ENCODE peak calls at places on chromosomes 5 and 9, in five cellular contexts. Q, P, R, D and O are unnamed samples.

GRCh38 chr9:30673132-30673531 is 1711.3 kb upstream of the ACO1 start:
- DNase-seq in Q (no peak), P (peak; percentile 35), R (no peak), D (no peak), O (no peak)

GRCh38 chr5:178445534-178445933 is 144.7 kb downstream of the COL23A1 start:
- DNase-seq in Q (no peak), P (no peak), R (no peak), D (no peak), O (no peak)

GRCh38 chr9:125401317-125401716 is 139.7 kb downstream of the GAPVD1 start:
- DNase-seq in Q (no peak), P (no peak), R (peak; percentile 21), D (no peak), O (no peak)

GRCh38 chr5:135996611-135997010 is 32.2 kb upstream of the TGFBI start:
- DNase-seq in Q (no peak), P (no peak), R (peak; percentile 66), D (no peak), O (peak; percentile 21)

GRCh38 chr5:3352711-3353110 is 242.9 kb upstream of the IRX1 start:
- DNase-seq in Q (no peak), P (no peak), R (no peak), D (no peak), O (peak; percentile 7)

GRCh38 chr5:77893225-77893860 is 117.2 kb upstream of the TBCA start:
- DNase-seq in Q (peak; percentile 87), P (peak; percentile 95), R (peak; percentile 99), D (peak; percentile 61), O (no peak)

GRCh38 chr9:5629312-5630037 is 568 bp downstream of the RIC1 start:
- DNase-seq in Q (peak; percentile 59), P (peak; percentile 58), R (no peak), D (no peak), O (peak; percentile 82)

GRCh38 chr9:37988041-37988440 is 81.0 kb downstream of the SHB start:
- DNase-seq in Q (no peak), P (no peak), R (no peak), D (no peak), O (no peak)

GRCh38 chr5:81068063-81068462 is 107.9 kb downstream of the RASGRF2 start:
- DNase-seq in Q (peak; percentile 59), P (no peak), R (no peak), D (no peak), O (no peak)

GRCh38 chr9:97478301-97478981 is 23.0 kb upstream of the TMOD1 start:
- DNase-seq in Q (no peak), P (no peak), R (no peak), D (no peak), O (no peak)

GRCh38 chr5:33588654-33589372 is 148.0 kb downstream of the TARS1 start:
- DNase-seq in Q (peak; percentile 23), P (no peak), R (no peak), D (no peak), O (peak; percentile 92)

GRCh38 chr9:134504106-134504385 is 137.6 kb upstream of the COL5A1 start:
- DNase-seq in Q (no peak), P (no peak), R (no peak), D (no peak), O (no peak)

GRCh38 chr9:4572184-4572826 is 82.0 kb downstream of the SLC1A1 start:
- DNase-seq in Q (no peak), P (no peak), R (no peak), D (no peak), O (no peak)

GRCh38 chr5:25979086-25979485 is 1059.3 kb downstream of the CDH9 start:
- DNase-seq in Q (no peak), P (no peak), R (no peak), D (no peak), O (no peak)

GRCh38 chr5:177419045-177419444 is 7.4 kb upstream of the GRK6 start:
- DNase-seq in Q (no peak), P (peak; percentile 27), R (peak; percentile 81), D (no peak), O (no peak)

GRCh38 chr5:80255752-80256479 is at the start of gene SERINC5:
- DNase-seq in Q (peak; percentile 79), P (peak; percentile 79), R (peak; percentile 68), D (no peak), O (peak; percentile 93)

GRCh38 chr5:100464418-100464817 is 70.8 kb upstream of the FAM174A start:
- DNase-seq in Q (no peak), P (peak; percentile 26), R (peak; percentile 71), D (no peak), O (no peak)

GRCh38 chr5:145347026-145347616 is 488.0 kb downstream of the PRELID2 start:
- DNase-seq in Q (peak; percentile 64), P (peak; percentile 40), R (peak; percentile 72), D (no peak), O (peak; percentile 53)

GRCh38 chr5:132386644-132387286 is 17.3 kb downstream of the SLC22A5 start:
- DNase-seq in Q (peak; percentile 77), P (peak; percentile 58), R (peak; percentile 71), D (no peak), O (peak; percentile 91)

GRCh38 chr5:170393235-170393634 is 4.1 kb upstream of the KCNMB1 start:
- DNase-seq in Q (no peak), P (no peak), R (no peak), D (no peak), O (no peak)

GRCh38 chr5:124628721-124629596 is 117.5 kb downstream of the ZNF608 start:
- DNase-seq in Q (no peak), P (peak; percentile 95), R (peak; percentile 99), D (no peak), O (peak; percentile 93)

GRCh38 chr5:73911761-73912393 is 285.9 kb downstream of the ARHGEF28 start:
- DNase-seq in Q (no peak), P (no peak), R (peak; percentile 41), D (no peak), O (no peak)

GRCh38 chr5:73066466-73066865 is 53.9 kb upstream of the TMEM171 start:
- DNase-seq in Q (no peak), P (peak; percentile 78), R (peak; percentile 89), D (peak; percentile 7), O (no peak)

GRCh38 chr5:8827701-8828100 is 718.2 kb downstream of the SEMA5A start:
- DNase-seq in Q (peak; percentile 30), P (no peak), R (peak; percentile 57), D (no peak), O (no peak)

GRCh38 chr5:8831854-8832253 is 714.0 kb downstream of the SEMA5A start:
- DNase-seq in Q (no peak), P (no peak), R (peak; percentile 11), D (no peak), O (no peak)

GRCh38 chr5:8828596-8829321 is 717.1 kb downstream of the SEMA5A start:
- DNase-seq in Q (no peak), P (no peak), R (peak; percentile 39), D (no peak), O (no peak)

GRCh38 chr5:8831251-8831650 is 714.6 kb downstream of the SEMA5A start:
- DNase-seq in Q (no peak), P (no peak), R (no peak), D (no peak), O (no peak)

DNA sequence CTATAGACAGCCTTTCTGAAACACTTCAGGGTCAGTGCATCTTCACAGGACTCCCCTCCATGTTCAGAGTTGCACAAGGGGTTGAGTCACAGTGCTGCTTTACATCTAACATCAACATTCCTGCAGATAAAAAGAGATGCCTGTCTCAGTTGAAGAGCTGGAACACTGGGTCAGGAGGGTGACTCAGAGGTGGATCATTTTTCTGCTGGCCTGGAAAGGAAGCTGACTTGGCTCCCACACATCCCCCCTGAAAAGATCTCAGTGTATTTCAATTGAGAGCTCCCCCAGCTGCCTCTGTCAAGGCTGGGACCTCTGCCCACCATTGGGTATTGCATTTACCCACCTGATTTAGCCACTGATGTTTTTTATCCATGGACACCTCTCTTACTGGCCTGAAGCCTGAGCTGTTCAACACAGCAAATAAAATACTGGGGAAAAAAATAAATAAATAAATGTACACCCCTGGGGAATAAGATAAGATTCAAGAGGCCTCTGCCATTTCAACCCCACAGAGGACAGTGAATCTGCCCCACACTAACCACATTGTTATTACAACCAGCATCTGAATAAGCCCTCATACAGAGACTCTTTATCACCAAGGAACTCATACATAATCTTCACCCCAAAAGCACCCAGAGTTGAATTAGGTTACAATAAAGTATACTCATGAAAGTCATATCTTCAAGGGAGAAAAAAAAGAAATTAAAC is 716.4 kb downstream of the SEMA5A start:
- DNase-seq in Q (peak; percentile 82), P (peak; percentile 96), R (peak; percentile 100), D (peak; percentile 73), O (no peak)
- H3K9ac ChIP-seq in Q (peak overlapping the region; percentile 16), P (no peak overlapping the region), R (no peak overlapping the region), D (peak overlapping the region; percentile 39), O (no peak overlapping the region)

DNA sequence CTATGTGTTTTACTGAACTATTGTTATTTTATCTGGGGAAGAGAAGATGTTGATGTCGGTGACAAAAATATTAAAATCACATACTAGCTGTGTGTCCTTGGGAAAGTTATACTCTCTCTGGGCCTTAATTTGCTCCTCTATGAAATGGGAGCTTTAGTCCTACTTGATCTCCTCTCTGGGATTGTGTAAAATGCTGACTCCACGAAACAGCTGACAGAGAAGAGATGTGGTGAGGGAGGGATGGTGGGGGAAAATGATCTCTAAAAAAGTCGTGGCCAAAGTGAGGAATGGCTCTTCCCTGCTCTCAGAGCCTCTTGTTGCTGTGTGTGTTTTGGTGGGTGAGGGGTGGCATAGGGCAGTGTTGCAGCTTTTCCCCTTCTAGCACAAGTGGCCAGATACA is 173.7 kb downstream of the MELK start:
- DNase-seq in Q (no peak), P (no peak), R (no peak), D (no peak), O (no peak)
- H3K27me3 ChIP-seq in Q (peaks cover 6% of the 10 kb centered on the region), P (no peaks in the 10 kb centered on the region), R (peaks cover 21% of the 10 kb centered on the region), D (peaks cover 9% of the 10 kb centered on the region), O (peaks cover 39% of the 10 kb centered on the region)

DNA sequence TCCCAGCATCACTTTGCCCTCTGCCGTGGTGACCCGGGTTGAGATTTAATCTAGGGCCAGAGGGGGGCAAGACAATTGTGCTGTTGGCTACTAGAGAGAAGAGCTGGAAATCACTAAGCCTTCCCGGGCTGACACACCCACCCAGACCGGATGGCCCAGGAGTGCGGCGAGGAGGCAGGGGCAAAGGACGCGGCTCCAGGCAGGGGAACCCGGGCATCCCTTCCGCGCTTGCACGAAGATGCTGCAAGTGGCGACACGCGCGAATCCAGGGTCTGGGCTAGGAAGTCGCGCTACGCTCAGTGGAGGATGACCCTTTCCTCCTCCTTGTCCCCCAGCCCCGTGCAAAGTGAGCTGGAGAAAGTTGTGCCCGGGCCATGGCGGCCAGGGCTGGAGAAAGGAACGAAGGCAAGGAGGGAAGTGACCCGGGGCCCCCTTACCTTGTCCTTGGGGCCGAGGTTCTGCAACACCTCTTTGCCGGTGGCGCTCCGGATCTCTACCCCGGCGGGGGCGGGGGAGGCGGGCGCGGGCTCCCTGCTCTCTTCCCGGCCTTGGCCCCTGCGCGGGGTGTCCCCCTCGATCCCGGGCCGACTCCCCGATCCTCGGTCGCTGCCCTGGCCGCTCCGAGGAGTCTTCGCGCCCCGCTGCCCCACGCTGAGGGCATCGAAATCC is 693 bp downstream of the DPYSL3 start:
- DNase-seq in Q (no peak), P (peak; percentile 19), R (peak; percentile 16), D (no peak), O (peak; percentile 83)
- H3K4me3 ChIP-seq in Q (peak overlapping the region; percentile 46), P (peak overlapping the region; percentile 57), R (peak overlapping the region; percentile 56), D (peak overlapping the region; percentile 65), O (peak overlapping the region; percentile 85)

GRCh38 chr5:158433634-158434033 is 574.7 kb upstream of the CLINT1 start:
- DNase-seq in Q (no peak), P (no peak), R (no peak), D (no peak), O (no peak)

GRCh38 chr5:158431369-158432029 is 572.6 kb upstream of the CLINT1 start:
- DNase-seq in Q (no peak), P (peak; percentile 44), R (no peak), D (no peak), O (no peak)

GRCh38 chr5:158434749-158435148 is 575.8 kb upstream of the CLINT1 start:
- DNase-seq in Q (no peak), P (no peak), R (no peak), D (no peak), O (no peak)

GRCh38 chr5:158435161-158435616 is 576.2 kb upstream of the CLINT1 start:
- DNase-seq in Q (no peak), P (peak; percentile 70), R (no peak), D (no peak), O (no peak)

GRCh38 chr5:158436271-158437065 is 577.5 kb upstream of the CLINT1 start:
- DNase-seq in Q (no peak), P (no peak), R (no peak), D (no peak), O (no peak)
- H3K9ac ChIP-seq in Q (no peak overlapping the region), P (no peak overlapping the region), R (no peak overlapping the region), D (no peak overlapping the region), O (no peak overlapping the region)